ENCODE peak calls at places on chromosomes 2 and 18, in four cellular contexts. J is mesendoderm, Q is IMR-90, X is H1. R is an unnamed sample.

GRCh38 chr2:182186132-182186735 is 200.6 kb downstream of the PPP1R1C start:
- DNase-seq in Q (peak; percentile 34), X (no peak), J (peak; percentile 21), R (no peak)

GRCh38 chr2:174038472-174038871 is 73.3 kb upstream of the SP3 start:
- DNase-seq in X (no peak), J (no peak), Q (no peak), R (no peak)

GRCh38 chr2:192555740-192556139 is 361.0 kb upstream of the TMEFF2 start:
- DNase-seq in X (no peak), J (no peak), Q (no peak), R (no peak)

GRCh38 chr18:39773656-39774055 is 2181.4 kb upstream of the PIK3C3 start:
- DNase-seq in X (no peak), J (no peak), Q (peak; percentile 6), R (no peak)

GRCh38 chr2:221085376-221085900 is 486.7 kb downstream of the EPHA4 start:
- DNase-seq in X (no peak), J (no peak), Q (peak; percentile 43), R (no peak)

GRCh38 chr2:147449323-147450080 is 395.3 kb upstream of the ACVR2A start:
- DNase-seq in Q (no peak), X (no peak), J (peak; percentile 85), R (peak; percentile 39)

GRCh38 chr2:38935568-38936172 is 46.0 kb downstream of the ARHGEF33 start:
- DNase-seq in Q (peak; percentile 84), J (no peak), X (no peak), R (no peak)

GRCh38 chr2:223580951-223581350 is 21.2 kb downstream of the SCG2 start:
- DNase-seq in Q (peak; percentile 84), X (no peak), J (no peak), R (no peak)

GRCh38 chr18:22253676-22254075 is 84.3 kb downstream of the GATA6 start:
- DNase-seq in X (no peak), Q (no peak), J (no peak), R (no peak)

GRCh38 chr2:23492941-23493340 is 108.0 kb downstream of the KLHL29 start:
- DNase-seq in Q (no peak), X (no peak), J (no peak), R (no peak)

GRCh38 chr2:235278771-235279355 is 215.0 kb upstream of the AGAP1 start:
- DNase-seq in J (no peak), Q (no peak), X (no peak), R (no peak)

GRCh38 chr2:239339726-239340654 is 60.8 kb downstream of the HDAC4 start:
- DNase-seq in Q (no peak), J (no peak), X (no peak), R (no peak)

GRCh38 chr2:37558622-37559021 is 112.8 kb downstream of the CDC42EP3 start:
- DNase-seq in X (no peak), J (peak; percentile 18), Q (no peak), R (no peak)

GRCh38 chr18:63949068-63949737 is at the start of gene HMSD:
- DNase-seq in X (peak; percentile 83), J (peak; percentile 81), Q (no peak), R (peak; percentile 91)

GRCh38 chr2:86393521-86394490 is 47.4 kb upstream of the KDM3A start:
- DNase-seq in J (no peak), Q (peak; percentile 22), X (no peak), R (no peak)

GRCh38 chr18:37042381-37042780 is 213.5 kb downstream of the KIAA1328 start:
- DNase-seq in J (peak; percentile 7), X (no peak), Q (no peak), R (no peak)

GRCh38 chr2:103401621-103402020 is 639.8 kb downstream of the TMEM182 start:
- DNase-seq in J (peak; percentile 99), Q (no peak), X (peak; percentile 56), R (peak; percentile 95)

GRCh38 chr2:222892321-222892720 is 31.5 kb downstream of the ACSL3 start:
- DNase-seq in J (no peak), X (no peak), Q (peak; percentile 64), R (no peak)

GRCh38 chr2:203340791-203341487 is 12.7 kb downstream of the ABI2 start:
- DNase-seq in J (peak; percentile 92), Q (peak; percentile 69), X (no peak), R (peak; percentile 54)

GRCh38 chr2:221529943-221530652 is 42.0 kb downstream of the EPHA4 start:
- DNase-seq in X (no peak), Q (peak; percentile 93), J (no peak), R (no peak)

GRCh38 chr2:149612122-149612521 is 24.5 kb upstream of the MMADHC start:
- DNase-seq in X (no peak), Q (peak; percentile 53), J (no peak), R (no peak)

GRCh38 chr18:46459789-46460455 is 197.1 kb downstream of the LOXHD1 start:
- DNase-seq in X (no peak), J (no peak), Q (no peak), R (no peak)

GRCh38 chr2:7452110-7452851 is 535.1 kb downstream of the RNF144A start:
- DNase-seq in X (no peak), Q (no peak), J (peak; percentile 43), R (no peak)

GRCh38 chr2:158973511-158973956 is 5.1 kb downstream of the TANC1 start:
- DNase-seq in X (no peak), Q (peak; percentile 51), J (no peak), R (no peak)

GRCh38 chr2:85887566-85888019 is 1.2 kb downstream of the ST3GAL5 start:
- DNase-seq in Q (peak; percentile 40), J (peak; percentile 27), X (no peak), R (no peak)

DNA sequence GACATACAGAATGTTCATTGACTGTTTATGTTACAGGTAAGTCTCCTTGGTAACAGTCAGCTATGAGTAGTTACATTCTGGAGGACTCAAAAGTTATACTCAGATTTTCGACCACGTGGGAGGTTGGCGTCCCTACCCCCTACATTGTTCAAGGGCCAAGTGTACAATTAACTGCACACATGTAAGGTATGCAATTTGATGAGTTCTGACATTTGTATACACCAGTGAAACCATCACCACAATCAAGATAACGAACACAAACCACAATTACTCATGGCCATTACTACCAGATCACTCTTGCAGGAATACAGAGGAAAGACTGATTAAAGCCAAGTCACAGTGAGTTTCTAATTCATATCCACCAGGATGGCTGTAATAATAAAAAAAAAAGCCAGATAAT is 39.6 kb upstream of the LDLRAD4 start:
- DNase-seq in Q (peak; percentile 27), J (no peak), X (no peak), R (no peak)
- H4K5ac ChIP-seq in Q (no peak overlapping the region), J (no peak overlapping the region), X (no peak overlapping the region), R (no peak overlapping the region)

DNA sequence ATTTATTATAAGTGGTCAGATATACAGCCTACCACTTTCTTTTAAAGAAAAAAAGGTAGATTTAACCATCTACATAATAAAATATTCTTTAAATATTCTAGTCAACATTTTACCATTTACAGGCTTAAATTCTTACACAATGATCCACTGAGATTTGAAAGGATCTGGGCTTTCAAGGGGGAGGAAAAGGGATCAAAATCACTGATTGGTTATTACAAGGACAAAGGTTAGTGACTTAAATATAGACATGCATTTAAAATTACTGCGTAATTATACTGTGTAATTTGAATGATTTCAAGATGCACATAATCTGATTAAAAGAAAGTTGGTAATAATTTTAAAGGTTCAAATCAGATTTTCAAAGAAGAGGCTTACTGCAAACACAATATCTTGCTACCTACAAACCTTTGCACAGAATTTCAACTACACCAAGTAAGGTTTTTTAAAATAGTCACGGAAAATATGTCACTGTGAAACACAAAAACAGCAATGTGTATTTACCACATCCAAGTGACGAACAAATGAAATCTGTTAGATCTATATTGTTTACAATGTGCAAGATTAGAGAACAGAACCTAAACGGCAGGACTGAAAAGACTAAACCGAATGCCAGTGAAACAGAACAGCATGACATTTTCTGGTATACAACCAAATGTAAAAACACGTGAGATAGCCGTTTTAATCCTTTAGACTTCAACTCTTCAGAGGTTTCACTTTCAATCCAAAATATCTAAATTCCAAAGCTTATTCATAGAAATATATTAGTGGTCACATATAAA is 40.8 kb downstream of the RTN4 start:
- DNase-seq in Q (no peak), X (no peak), J (no peak), R (no peak)
- H3K4me1 ChIP-seq in Q (peaks cover 30% of the 10 kb centered on the region), X (no peaks in the 10 kb centered on the region), J (peaks cover 3% of the 10 kb centered on the region), R (peaks cover 3% of the 10 kb centered on the region)

GRCh38 chr18:38427234-38427633 is 861.6 kb upstream of the CELF4 start:
- DNase-seq in J (peak; percentile 38), X (no peak), Q (no peak), R (no peak)
- H4K5ac ChIP-seq in J (no peak overlapping the region), X (no peak overlapping the region), Q (no peak overlapping the region), R (no peak overlapping the region)

GRCh38 chr2:96869824-96870630 is at the start of gene SEMA4C:
- DNase-seq in X (peak; percentile 74), Q (no peak), J (peak; percentile 57), R (no peak)

GRCh38 chr2:96868555-96869280 is 1.2 kb downstream of the SEMA4C start:
- DNase-seq in Q (peak; percentile 91), J (peak; percentile 93), X (peak; percentile 86), R (peak; percentile 83)

GRCh38 chr2:96872591-96873349 is 2.9 kb upstream of the SEMA4C start:
- DNase-seq in J (peak; percentile 87), X (no peak), Q (peak; percentile 70), R (no peak)

GRCh38 chr2:96869281-96869823 is 528 bp downstream of the SEMA4C start:
- DNase-seq in J (peak; percentile 77), X (peak; percentile 71), Q (peak; percentile 74), R (no peak)

DNA sequence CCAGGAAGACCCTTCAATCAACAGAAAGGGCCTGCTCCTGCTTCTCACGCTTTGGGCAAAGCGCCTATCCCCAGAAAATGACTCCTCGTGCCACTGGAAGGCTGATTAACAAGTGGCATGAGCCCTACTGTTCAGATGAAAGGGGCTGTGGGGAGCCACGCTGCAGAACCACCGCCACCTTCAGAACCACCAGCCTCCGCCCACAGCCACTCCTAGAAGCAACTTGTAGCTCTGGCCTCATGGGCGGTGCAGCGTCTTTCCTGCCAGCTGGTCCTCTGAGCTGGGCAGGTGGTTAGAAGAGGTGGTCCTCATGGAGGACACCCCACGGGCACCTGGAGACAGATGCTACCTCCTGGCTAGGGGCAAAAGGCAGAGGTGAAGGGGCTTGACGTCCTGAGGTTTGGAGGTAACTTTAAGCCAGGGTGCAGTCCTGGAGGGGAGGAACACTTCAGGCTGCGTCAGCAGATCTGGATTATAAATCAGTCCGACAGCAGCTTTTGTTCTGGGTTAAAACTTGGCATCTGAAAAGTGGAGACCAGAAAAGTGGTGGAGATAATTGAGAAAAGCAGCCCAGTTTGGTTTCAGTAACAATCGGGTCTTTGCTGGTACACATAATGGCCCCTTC is 863 bp upstream of the SEMA4C start:
- DNase-seq in J (peak; percentile 46), X (no peak), Q (no peak), R (no peak)
- H3K4me1 ChIP-seq in J (peaks cover 24% of the 10 kb centered on the region), X (peaks cover 11% of the 10 kb centered on the region), Q (peaks cover 9% of the 10 kb centered on the region), R (peaks cover 3% of the 10 kb centered on the region)

DNA sequence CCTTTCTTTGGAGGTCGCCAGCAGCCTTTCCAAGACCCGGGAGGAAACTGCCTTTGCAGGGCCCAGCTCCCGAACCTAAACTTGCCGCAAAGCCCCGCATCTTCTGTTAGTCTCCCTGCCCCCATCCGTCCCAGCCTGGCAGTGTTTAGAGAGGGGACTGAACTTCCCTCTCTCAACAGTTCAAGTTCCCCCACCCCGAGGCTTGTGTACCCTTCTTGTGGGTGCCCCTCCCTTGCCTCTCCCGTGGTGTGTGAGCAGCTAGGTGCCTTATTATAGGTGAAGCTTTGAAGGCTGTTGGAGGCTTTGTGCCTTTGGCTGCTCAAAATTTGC is 1.4 kb downstream of the LBH start:
- DNase-seq in X (no peak), J (peak; percentile 56), Q (no peak), R (no peak)
- H4K5ac ChIP-seq in X (no peak overlapping the region), J (no peak overlapping the region), Q (peak overlapping the region; percentile 81), R (no peak overlapping the region)

R was measured in H9.